ENCODE peak calls at places on chromosomes 13 and 19, in four cellular contexts. B is ascending aorta, V is breast epithelium, U is endodermal cell. I is an unnamed sample. For H3K27me3, the result is how much of the 10 kb centered on the place peaks cover.

GRCh38 chr13:114164681-114165429 is 14.2 kb upstream of the CFAP97D2 start:
- DNase-seq in U (no peak), B (peak), V (no peak), I (no peak)

GRCh38 chr13:96822900-96823299 is 171.4 kb downstream of the OXGR1 start:
- DNase-seq in V (no peak), U (peak), B (no peak), I (no peak)

GRCh38 chr13:33321686-33322473 is 36.3 kb upstream of the STARD13 start:
- DNase-seq in B (no peak), V (no peak), U (no peak), I (no peak)

GRCh38 chr19:13537454-13537853 is 31.2 kb upstream of the CACNA1A start:
- DNase-seq in B (no peak), U (peak), V (no peak), I (no peak)

GRCh38 chr13:48194392-48194754 is 38.6 kb upstream of the ITM2B start:
- DNase-seq in B (no peak), V (no peak), U (no peak), I (no peak)

GRCh38 chr13:110392510-110393233 is 85.6 kb downstream of the COL4A2 start:
- DNase-seq in U (no peak), V (no peak), B (no peak), I (no peak)

GRCh38 chr13:106385669-106386068 is 149.8 kb downstream of the EFNB2 start:
- DNase-seq in U (no peak), B (no peak), V (no peak), I (no peak)

GRCh38 chr13:46964789-46965527 is 68.1 kb upstream of the HTR2A start:
- DNase-seq in V (no peak), B (no peak), U (no peak), I (peak)

GRCh38 chr13:98534821-98535220 is 42.1 kb downstream of the STK24 start:
- DNase-seq in B (no peak), V (no peak), U (no peak), I (no peak)

GRCh38 chr19:290539-291521 is at the start of gene PLPP2:
- DNase-seq in B (no peak), U (peak), V (peak), I (no peak)

GRCh38 chr19:288911-289310 is 2.3 kb downstream of the PLPP2 start:
- DNase-seq in B (no peak), V (no peak), U (peak), I (no peak)

GRCh38 chr19:291561-292280 is 518 bp upstream of the PLPP2 start:
- DNase-seq in V (peak), B (no peak), U (peak), I (no peak)

GRCh38 chr19:287381-287871 is 3.8 kb downstream of the PLPP2 start:
- DNase-seq in B (no peak), U (peak), V (no peak), I (no peak)

DNA sequence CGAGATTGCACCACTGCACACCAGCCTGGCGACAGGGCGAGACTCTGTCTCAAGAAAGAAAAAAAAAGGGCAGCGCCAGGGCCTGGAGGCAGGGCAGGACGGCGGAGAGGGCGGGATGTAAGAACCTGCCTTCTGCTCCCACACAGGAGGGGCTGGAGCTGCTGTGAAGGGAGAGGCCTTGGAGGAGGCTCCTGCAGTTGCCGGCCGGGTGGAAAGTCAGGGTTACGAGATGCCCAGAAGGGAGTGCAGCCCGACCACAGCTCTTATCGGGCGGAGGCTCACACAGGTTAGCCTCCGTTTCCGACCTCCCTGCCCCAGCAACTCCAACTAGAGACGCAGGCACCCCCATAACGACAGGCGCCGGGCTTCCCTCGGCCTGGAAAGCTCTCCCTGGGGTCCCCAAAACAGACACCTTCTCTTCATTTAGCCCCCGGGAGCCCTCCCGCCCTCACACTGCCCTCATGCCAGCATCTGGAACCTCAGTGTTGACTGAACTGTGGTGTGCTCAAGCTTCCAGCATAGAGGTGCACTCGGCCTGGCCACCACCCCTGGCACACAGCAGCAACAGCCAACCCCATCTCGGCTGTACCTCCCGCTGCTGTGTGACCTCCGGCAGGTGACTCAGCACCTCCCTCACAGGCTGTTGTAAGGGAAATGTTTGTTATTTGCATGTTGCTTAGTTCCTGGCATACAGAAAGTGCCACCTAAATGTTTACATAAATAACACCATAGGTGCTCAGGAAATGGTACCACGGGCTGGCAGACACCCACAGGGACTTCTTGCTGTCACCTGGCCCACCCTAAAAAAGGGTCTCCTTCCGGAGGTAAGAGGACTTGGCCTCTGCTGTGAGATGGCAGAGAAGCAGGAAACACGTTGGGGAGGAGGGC is 1.3 kb downstream of the PLPP2 start:
- DNase-seq in B (no peak), V (peak), U (peak), I (no peak)
- H3K4me3 ChIP-seq in B (no peak), V (peak), U (peak), I (peak)

GRCh38 chr19:3029070-3029923 is at the start of gene TLE2:
- DNase-seq in B (no peak), U (peak), V (no peak), I (no peak)
- H3K27me3 ChIP-seq in B (under half), U (under half), V (under half), I (under half)

DNA sequence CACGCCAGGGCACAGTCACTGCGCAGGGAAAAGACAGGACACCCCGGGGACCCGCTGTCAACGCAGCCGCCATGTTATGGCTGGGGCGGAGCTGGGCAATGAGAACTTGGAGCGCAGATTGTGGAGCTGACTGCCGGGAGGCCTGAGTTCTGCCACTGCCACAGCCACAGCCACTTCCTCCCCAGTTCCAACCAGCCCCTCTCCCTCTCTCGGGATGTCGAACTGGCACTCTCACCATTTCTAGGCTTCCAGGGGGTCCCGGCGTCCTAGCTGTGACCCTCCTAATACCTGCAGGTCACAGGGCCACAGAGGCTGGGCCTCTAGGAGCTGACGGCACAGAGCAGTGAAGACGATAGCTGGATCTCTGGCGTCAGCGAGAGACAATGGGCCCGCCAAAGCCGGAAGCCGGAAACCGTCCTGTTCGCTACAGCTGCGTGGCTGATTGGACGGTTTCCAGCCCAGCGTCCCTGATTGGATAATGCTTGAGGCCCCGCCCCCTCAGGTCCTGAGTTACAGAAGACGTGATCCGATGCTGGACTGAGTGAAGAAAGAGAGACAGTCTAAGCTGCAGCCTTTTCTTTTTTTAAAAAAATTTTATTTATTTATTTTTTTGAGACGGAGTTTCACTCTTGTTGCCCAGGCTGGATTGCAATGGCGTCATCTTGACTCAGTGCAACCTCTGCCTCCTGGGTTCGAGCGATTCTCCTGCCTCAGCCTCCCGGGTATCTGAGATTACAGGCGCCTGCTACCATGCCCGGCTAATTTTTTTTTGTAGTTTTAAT is at the start of gene ZNF506:
- DNase-seq in U (peak), V (peak), B (peak), I (peak)
- TF ChIP-seq CTCF in U (no peak), V (no peak), B (no peak), I (no peak)

GRCh38 chr13:51804295-51805172 is 571 bp upstream of the DHRS12 start:
- DNase-seq in V (no peak), U (no peak), B (no peak), I (no peak)

GRCh38 chr13:51801631-51802099 is 2.3 kb downstream of the DHRS12 start:
- DNase-seq in U (no peak), V (peak), B (peak), I (no peak)

GRCh38 chr13:51803018-51803417 is 945 bp downstream of the DHRS12 start:
- DNase-seq in B (no peak), U (peak), V (no peak), I (no peak)

GRCh38 chr13:51803422-51804294 is at the start of gene DHRS12:
- DNase-seq in U (peak), V (peak), B (peak), I (no peak)

GRCh38 chr13:51802601-51803000 is 1.4 kb downstream of the DHRS12 start:
- DNase-seq in B (no peak), V (no peak), U (peak), I (no peak)
- H3K4me3 ChIP-seq in B (peak), V (peak), U (peak), I (no peak)

I was measured in BJ.